ENCODE peak calls at places on chromosomes 6 and 20, in five cellular contexts. L is amniotic epithelial cell, V is neural progenitor cell, T is SK-MEL-5, E is lung. D is an unnamed sample.

GRCh38 chr6:30154709-30155521 is 6.1 kb downstream of the TRIM10 start:
- DNase-seq in T (peak), E (no peak), L (peak), V (no peak), D (no peak)

GRCh38 chr20:57996936-57997629 is 231.4 kb downstream of the ANKRD60 start:
- DNase-seq in E (no peak), L (no peak), T (no peak), V (no peak), D (no peak)

GRCh38 chr6:166777096-166777630 is 150.1 kb upstream of the RPS6KA2 start:
- DNase-seq in V (no peak), L (no peak), T (no peak), E (peak), D (no peak)

GRCh38 chr6:84449220-84449619 is 221.8 kb upstream of the CEP162 start:
- DNase-seq in T (no peak), E (no peak), L (no peak), V (peak), D (no peak)

GRCh38 chr6:40551966-40552365 is 35.2 kb downstream of the LRFN2 start:
- DNase-seq in E (no peak), T (no peak), V (no peak), L (no peak), D (no peak)

GRCh38 chr6:37316071-37316470 is 37.7 kb upstream of the RNF8 start:
- DNase-seq in L (no peak), E (no peak), T (no peak), V (no peak), D (no peak)

GRCh38 chr20:4234128-4234527 is 218.8 kb upstream of the RNF24 start:
- DNase-seq in V (no peak), L (peak), T (no peak), E (no peak), D (no peak)

GRCh38 chr6:36853325-36853724 is 14.1 kb upstream of the CPNE5 start:
- DNase-seq in V (no peak), L (peak), E (peak), T (peak), D (no peak)

GRCh38 chr20:23596856-23597255 is 8.9 kb downstream of the CST9 start:
- DNase-seq in E (no peak), L (peak), T (peak), V (no peak), D (no peak)

GRCh38 chr6:150741633-150742200 is 123.8 kb upstream of the MTHFD1L start:
- DNase-seq in T (peak), E (no peak), V (peak), L (no peak), D (peak)

GRCh38 chr6:24313477-24314141 is 44.2 kb downstream of the DCDC2 start:
- DNase-seq in T (no peak), E (no peak), V (peak), L (peak), D (no peak)

GRCh38 chr6:138088307-138088744 is 18.9 kb downstream of the PERP start:
- DNase-seq in T (peak), L (peak), V (no peak), E (no peak), D (no peak)

GRCh38 chr6:13395272-13396237 is 67.2 kb upstream of the TBC1D7 start:
- DNase-seq in L (peak), V (no peak), E (peak), T (peak), D (peak)

GRCh38 chr6:87742106-87742505 is 40.1 kb upstream of the AKIRIN2 start:
- DNase-seq in E (no peak), T (peak), V (no peak), L (no peak), D (peak)

GRCh38 chr6:133983099-133983939 is 30.3 kb downstream of the TBPL1 start:
- DNase-seq in E (peak), V (peak), T (peak), L (peak), D (no peak)

GRCh38 chr6:89952696-89953095 is 58.4 kb downstream of the GJA10 start:
- DNase-seq in E (no peak), L (peak), V (no peak), T (peak), D (no peak)

GRCh38 chr6:6494677-6495076 is 93.8 kb upstream of the LY86 start:
- DNase-seq in E (peak), V (peak), L (no peak), T (peak), D (peak)

GRCh38 chr6:170107606-170108222 is 183.2 kb downstream of the DLL1 start:
- DNase-seq in V (no peak), T (no peak), L (no peak), E (no peak), D (no peak)

GRCh38 chr6:141401168-141401567 is 731.6 kb upstream of the GJE1 start:
- DNase-seq in L (peak), T (no peak), E (no peak), V (no peak), D (no peak)

GRCh38 chr6:105213272-105213671 is 33.5 kb upstream of the POPDC3 start:
- DNase-seq in L (no peak), V (no peak), E (no peak), T (no peak), D (no peak)

GRCh38 chr6:56270812-56271441 is 23.5 kb upstream of the COL21A1 start:
- DNase-seq in E (no peak), V (no peak), T (no peak), L (no peak), D (no peak)

GRCh38 chr20:52847029-52847660 is 125.0 kb upstream of the TSHZ2 start:
- DNase-seq in V (no peak), E (no peak), T (no peak), L (no peak), D (no peak)

GRCh38 chr6:90537027-90537426 is 49.8 kb downstream of the MAP3K7 start:
- DNase-seq in T (no peak), L (peak), E (no peak), V (no peak), D (no peak)

GRCh38 chr6:137339929-137340559 is 120.9 kb upstream of the IFNGR1 start:
- DNase-seq in T (no peak), V (peak), L (no peak), E (no peak), D (no peak)

GRCh38 chr20:53706511-53707031 is 112.9 kb upstream of the ZNF217 start:
- DNase-seq in L (peak), T (no peak), V (peak), E (no peak), D (peak)

GRCh38 chr6:105302617-105303128 is 100.2 kb downstream of the PREP start:
- DNase-seq in L (no peak), E (no peak), T (no peak), V (peak), D (no peak)

GRCh38 chr6:97052152-97052787 is 127.7 kb downstream of the KLHL32 start:
- DNase-seq in E (no peak), T (peak), L (no peak), V (no peak), D (no peak)

GRCh38 chr20:20364016-20364746 is 3.7 kb upstream of the INSM1 start:
- DNase-seq in V (peak), T (no peak), L (no peak), E (no peak), D (no peak)

GRCh38 chr6:24930386-24930785 is 5.4 kb downstream of the RIPOR2 start:
- DNase-seq in E (no peak), T (no peak), L (peak), V (peak), D (no peak)

GRCh38 chr20:4513720-4514119 is 208.0 kb upstream of the PRND start:
- DNase-seq in E (no peak), T (no peak), V (no peak), L (peak), D (no peak)

GRCh38 chr6:39997101-39997635 is 62.9 kb upstream of the MOCS1 start:
- DNase-seq in L (no peak), E (no peak), T (no peak), V (no peak), D (no peak)